ENCODE peak calls at places on chromosomes 5 and 9, in nine cellular contexts. J is cardiac muscle cell; O is left ventricle myocardium inferior; E is mucosa of descending colon; H is stomach; L is uterus; X is astrocyte; T is kidney; B is naive thymus-derived CD4-positive, alpha-beta T cell. Y is an unnamed sample. For H3K9me3, the result is how much of the 10 kb centered on the place peaks cover.

GRCh38 chr5:64767959-64768357 is 533 bp downstream of the SREK1IP1 start:
- DNase-seq in J (peak), O (no peak), E (peak), H (no peak), L (peak), X (no peak), T (no peak), B (no peak), Y (peak)

GRCh38 chr9:124254261-124254682 is 3.5 kb upstream of the NEK6 start:
- DNase-seq in J (no peak), O (no peak), E (no peak), H (no peak), L (no peak), X (no peak), T (no peak), B (no peak), Y (no peak)

GRCh38 chr9:18666348-18666747 is 192.4 kb downstream of the ADAMTSL1 start:
- DNase-seq in J (no peak), O (no peak), E (no peak), H (no peak), L (no peak), X (peak), T (no peak), B (no peak), Y (peak)

GRCh38 chr5:97528941-97529340 is 345.9 kb upstream of the RIOK2 start:
- DNase-seq in J (no peak), O (no peak), E (no peak), H (no peak), L (no peak), X (peak), T (no peak), B (no peak), Y (peak)

GRCh38 chr5:23332650-23333251 is 174.7 kb upstream of the PRDM9 start:
- DNase-seq in J (peak), O (no peak), E (no peak), H (no peak), L (no peak), X (no peak), T (no peak), B (no peak), Y (no peak)

GRCh38 chr5:91381774-91382492 is 1.2 kb downstream of the ARRDC3 start:
- DNase-seq in J (peak), O (peak), E (peak), H (peak), L (peak), X (peak), T (peak), B (peak), Y (peak)

GRCh38 chr9:93308158-93308602 is 124.2 kb downstream of the WNK2 start:
- DNase-seq in J (no peak), O (no peak), E (peak), H (no peak), L (peak), X (no peak), T (peak), B (no peak), Y (no peak)

GRCh38 chr9:101516655-101517054 is 17.0 kb upstream of the RNF20 start:
- DNase-seq in J (no peak), O (no peak), E (no peak), H (no peak), L (no peak), X (no peak), T (no peak), B (no peak), Y (no peak)

GRCh38 chr9:974064-974992 is 2.1 kb upstream of the DMRT3 start:
- DNase-seq in J (no peak), O (no peak), E (no peak), H (no peak), L (no peak), X (no peak), T (no peak), B (no peak), Y (no peak)

GRCh38 chr9:133355881-133356357 is 368 bp downstream of the SURF1 start:
- DNase-seq in J (no peak), O (no peak), E (no peak), H (no peak), L (no peak), X (no peak), T (peak), B (no peak), Y (no peak)

GRCh38 chr5:58459276-58459859 is 518 bp downstream of the PLK2 start:
- DNase-seq in J (peak), O (peak), E (peak), H (peak), L (peak), X (no peak), T (no peak), B (peak), Y (no peak)

GRCh38 chr5:1737790-1738405 is 61.7 kb downstream of the MRPL36 start:
- DNase-seq in J (peak), O (no peak), E (no peak), H (peak), L (no peak), X (no peak), T (no peak), B (no peak), Y (no peak)

GRCh38 chr5:5270958-5271605 is 131.0 kb downstream of the ADAMTS16 start:
- DNase-seq in J (peak), O (peak), E (peak), H (peak), L (peak), X (peak), T (peak), B (no peak), Y (peak)

GRCh38 chr5:161686149-161686548 is 628 bp downstream of the GABRA6 start:
- DNase-seq in J (no peak), O (no peak), E (no peak), H (no peak), L (no peak), X (no peak), T (no peak), B (no peak), Y (no peak)

GRCh38 chr5:131423056-131423455 is 159.2 kb downstream of the CDC42SE2 start:
- DNase-seq in J (peak), O (no peak), E (no peak), H (no peak), L (no peak), X (peak), T (no peak), B (no peak), Y (no peak)

GRCh38 chr9:135403733-135404450 is 75.7 kb upstream of the PPP1R26 start:
- DNase-seq in J (peak), O (no peak), E (no peak), H (no peak), L (no peak), X (no peak), T (peak), B (no peak), Y (no peak)

GRCh38 chr5:29930316-29930715 is 1263.2 kb upstream of the CDH6 start:
- DNase-seq in J (no peak), O (no peak), E (no peak), H (no peak), L (no peak), X (no peak), T (no peak), B (no peak), Y (no peak)

GRCh38 chr9:125121156-125121555 is 22.2 kb downstream of the SCAI start:
- DNase-seq in J (no peak), O (no peak), E (no peak), H (no peak), L (no peak), X (peak), T (no peak), B (no peak), Y (no peak)

GRCh38 chr5:37751227-37751626 is 88.6 kb downstream of the GDNF start:
- DNase-seq in J (no peak), O (no peak), E (no peak), H (no peak), L (no peak), X (peak), T (no peak), B (no peak), Y (no peak)

GRCh38 chr5:172496671-172497371 is 42.5 kb upstream of the SH3PXD2B start:
- DNase-seq in J (no peak), O (peak), E (no peak), H (no peak), L (peak), X (peak), T (peak), B (no peak), Y (peak)

GRCh38 chr9:93235278-93235960 is 51.5 kb downstream of the WNK2 start:
- DNase-seq in J (no peak), O (no peak), E (no peak), H (no peak), L (no peak), X (no peak), T (peak), B (no peak), Y (no peak)

GRCh38 chr9:110016340-110016739 is 191.6 kb downstream of the C9orf152 start:
- DNase-seq in J (no peak), O (no peak), E (no peak), H (no peak), L (no peak), X (peak), T (no peak), B (no peak), Y (peak)

GRCh38 chr5:143093452-143094086 is 309.9 kb downstream of the NR3C1 start:
- DNase-seq in J (no peak), O (no peak), E (no peak), H (no peak), L (no peak), X (no peak), T (no peak), B (no peak), Y (no peak)

GRCh38 chr5:2899311-2899710 is 147.8 kb upstream of the IRX2 start:
- DNase-seq in J (no peak), O (no peak), E (no peak), H (no peak), L (no peak), X (no peak), T (no peak), B (no peak), Y (no peak)

GRCh38 chr5:17415282-17415681 is 82.7 kb upstream of the TAF11L2 start:
- DNase-seq in J (no peak), O (no peak), E (no peak), H (no peak), L (no peak), X (no peak), T (no peak), B (no peak), Y (no peak)

GRCh38 chr5:159463590-159464321 is 133.5 kb upstream of the IL12B start:
- DNase-seq in J (no peak), O (no peak), E (no peak), H (no peak), L (no peak), X (peak), T (no peak), B (no peak), Y (no peak)

GRCh38 chr5:122163151-122164069 is 34.1 kb downstream of the ZNF474 start:
- DNase-seq in J (no peak), O (no peak), E (no peak), H (no peak), L (no peak), X (peak), T (no peak), B (no peak), Y (peak)

GRCh38 chr9:134619983-134620612 is 21.5 kb upstream of the COL5A1 start:
- DNase-seq in J (no peak), O (no peak), E (no peak), H (no peak), L (peak), X (no peak), T (peak), B (no peak), Y (no peak)

GRCh38 chr5:40334242-40334635 is 345.5 kb upstream of the PTGER4 start:
- DNase-seq in J (no peak), O (no peak), E (no peak), H (no peak), L (no peak), X (no peak), T (no peak), B (no peak), Y (no peak)

GRCh38 chr9:116750543-116750942 is 63.4 kb downstream of the TRIM32 start:
- DNase-seq in J (no peak), O (no peak), E (no peak), H (no peak), L (no peak), X (no peak), T (no peak), B (no peak), Y (no peak)

GRCh38 chr9:102867488-102867887 is 127.6 kb upstream of the CYLC2 start:
- DNase-seq in J (peak), O (no peak), E (no peak), H (no peak), L (no peak), X (peak), T (no peak), B (no peak), Y (peak)

GRCh38 chr9:21413089-21414023 is 4.4 kb downstream of the IFNA8 start:
- DNase-seq in J (no peak), O (no peak), E (peak), H (no peak), L (no peak), X (no peak), T (no peak), B (no peak), Y (peak)

GRCh38 chr5:146507428-146507827 is 8.6 kb downstream of the GPR151 start:
- DNase-seq in J (no peak), O (no peak), E (no peak), H (no peak), L (no peak), X (no peak), T (no peak), B (no peak), Y (no peak)

GRCh38 chr5:102523541-102524175 is 24.9 kb upstream of the SLCO6A1 start:
- DNase-seq in J (no peak), O (no peak), E (no peak), H (no peak), L (no peak), X (no peak), T (no peak), B (no peak), Y (no peak)

GRCh38 chr9:95138474-95138873 is 179.0 kb downstream of the FANCC start:
- DNase-seq in J (no peak), O (no peak), E (no peak), H (no peak), L (no peak), X (peak), T (no peak), B (no peak), Y (peak)

GRCh38 chr9:36140086-36141084 is 3.9 kb downstream of the GLIPR2 start:
- DNase-seq in J (no peak), O (no peak), E (no peak), H (no peak), L (no peak), X (no peak), T (no peak), B (no peak), Y (no peak)

GRCh38 chr9:36143242-36143641 is 6.7 kb downstream of the GLIPR2 start:
- DNase-seq in J (no peak), O (no peak), E (no peak), H (no peak), L (no peak), X (no peak), T (no peak), B (no peak), Y (no peak)

GRCh38 chr9:36142510-36143161 is 6.1 kb downstream of the GLIPR2 start:
- DNase-seq in J (no peak), O (no peak), E (peak), H (peak), L (no peak), X (no peak), T (no peak), B (no peak), Y (no peak)

GRCh38 chr9:36141761-36142160 is 5.2 kb downstream of the GLIPR2 start:
- DNase-seq in J (no peak), O (no peak), E (no peak), H (no peak), L (no peak), X (no peak), T (no peak), B (no peak), Y (no peak)

DNA sequence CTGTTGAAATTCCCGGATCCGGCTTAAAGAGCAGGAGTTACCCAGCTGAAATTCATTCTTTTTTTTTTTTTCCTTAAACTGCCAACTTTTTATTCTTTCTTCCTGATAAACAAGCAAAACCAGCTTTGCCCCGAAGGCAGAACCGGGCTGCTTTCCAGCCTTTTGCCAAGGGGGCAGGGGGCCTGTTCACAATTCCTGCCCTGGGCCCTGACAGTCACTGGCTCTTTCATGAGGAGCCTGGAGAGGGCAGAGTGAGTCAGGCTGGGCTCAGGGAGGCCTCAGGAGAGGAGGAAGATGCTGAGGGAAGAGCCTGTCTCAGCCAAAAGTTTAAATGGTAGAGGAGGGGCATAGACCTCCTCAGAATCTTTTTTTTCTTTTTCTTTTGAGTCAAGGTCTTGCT is 4.8 kb downstream of the GLIPR2 start:
- DNase-seq in J (peak), O (no peak), E (no peak), H (no peak), L (peak), X (no peak), T (peak), B (no peak), Y (peak)
- H3K4me3 ChIP-seq in J (no peak), O (no peak), E (no peak), H (no peak), L (no peak), X (no peak), T (no peak), B (no peak), Y (no peak)

DNA sequence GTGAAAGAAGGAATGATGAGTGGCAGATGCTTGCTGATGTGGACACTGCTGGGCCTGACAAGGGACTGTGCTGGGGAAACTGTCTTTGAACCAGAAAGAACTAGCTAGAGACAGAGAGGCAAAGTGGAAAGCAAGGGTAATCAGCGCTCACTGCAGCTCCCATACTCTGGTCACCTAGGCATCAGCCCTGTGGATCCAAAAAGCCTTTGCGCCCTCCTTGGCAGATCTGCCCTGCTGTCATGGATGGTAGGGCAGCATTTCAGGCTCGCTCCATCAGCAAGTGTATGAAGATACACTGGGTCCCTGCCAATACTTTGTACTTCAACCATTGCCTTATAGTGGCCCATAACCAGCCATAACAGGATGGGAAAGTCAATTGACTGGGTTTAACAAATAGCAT is 6.6 kb upstream of the ALDH1B1 start:
- DNase-seq in J (no peak), O (no peak), E (no peak), H (no peak), L (no peak), X (no peak), T (no peak), B (no peak), Y (no peak)
- H3K9me3 ChIP-seq in J (under half), O (under half), E (under half), H (under half), L (under half), X (under half), T (under half), B (under half), Y (under half)

GRCh38 chr5:115069087-115069968 is 100.4 kb downstream of the TRIM36 start:
- DNase-seq in J (peak), O (no peak), E (no peak), H (peak), L (no peak), X (peak), T (no peak), B (no peak), Y (peak)

GRCh38 chr5:115072266-115073056 is 97.2 kb downstream of the TRIM36 start:
- DNase-seq in J (no peak), O (no peak), E (no peak), H (no peak), L (no peak), X (no peak), T (no peak), B (no peak), Y (no peak)

GRCh38 chr5:115070737-115071136 is 99.0 kb downstream of the TRIM36 start:
- DNase-seq in J (no peak), O (no peak), E (no peak), H (no peak), L (no peak), X (no peak), T (no peak), B (no peak), Y (no peak)

GRCh38 chr5:115068239-115069086 is 101.2 kb downstream of the TRIM36 start:
- DNase-seq in J (no peak), O (no peak), E (no peak), H (no peak), L (no peak), X (peak), T (no peak), B (no peak), Y (peak)
- H3K4me3 ChIP-seq in J (no peak), O (no peak), E (no peak), H (no peak), L (no peak), X (no peak), T (peak), B (peak), Y (peak)

GRCh38 chr5:141373673-141374317 is at the start of gene PCDHGA6:
- DNase-seq in J (no peak), O (no peak), E (no peak), H (no peak), L (no peak), X (peak), T (no peak), B (no peak), Y (no peak)
- H3K9me3 ChIP-seq in J (under half), O (half or more), E (half or more), H (half or more), L (half or more), X (half or more), T (half or more), B (under half), Y (under half)

DNA sequence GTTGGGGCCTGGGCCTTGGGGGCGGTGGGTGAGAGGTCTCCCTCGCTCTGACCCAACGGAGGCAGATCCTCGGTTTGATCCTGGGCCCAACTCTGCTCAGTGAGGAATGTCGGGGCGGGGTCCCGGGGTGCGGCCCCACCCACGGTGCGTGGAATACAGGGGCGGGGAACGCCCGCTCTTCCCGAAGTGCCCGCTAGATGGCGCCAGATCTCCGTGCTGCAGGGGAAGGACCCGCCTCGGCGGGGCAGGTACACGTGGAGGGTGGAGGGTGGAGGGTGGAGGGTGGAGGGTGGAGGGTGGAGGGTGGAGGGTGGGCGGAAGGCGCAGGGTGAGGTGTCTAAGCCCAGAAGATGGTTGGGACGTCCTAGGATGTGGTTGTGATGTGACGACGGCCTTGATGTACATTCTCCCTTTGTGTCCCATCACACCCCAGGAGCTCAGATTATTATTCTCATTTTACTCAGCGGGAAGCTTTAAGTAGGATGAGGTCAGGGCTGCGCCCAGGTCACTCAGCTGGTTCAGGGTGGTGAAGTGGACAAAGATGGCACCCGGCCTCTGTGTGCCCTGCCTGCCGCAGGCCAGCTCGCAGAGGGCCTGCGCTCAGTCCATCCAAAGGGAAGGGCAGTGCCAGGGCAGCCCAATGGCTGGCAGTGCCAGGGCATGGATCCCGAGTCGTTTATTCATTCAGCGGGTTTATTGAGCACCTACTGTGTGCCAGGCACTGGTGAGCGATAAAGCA is 9.4 kb upstream of the RPS14 start:
- DNase-seq in J (peak), O (peak), E (peak), H (peak), L (peak), X (no peak), T (peak), B (peak), Y (peak)
- H3K4me3 ChIP-seq in J (no peak), O (peak), E (no peak), H (peak), L (no peak), X (no peak), T (no peak), B (no peak), Y (no peak)

DNA sequence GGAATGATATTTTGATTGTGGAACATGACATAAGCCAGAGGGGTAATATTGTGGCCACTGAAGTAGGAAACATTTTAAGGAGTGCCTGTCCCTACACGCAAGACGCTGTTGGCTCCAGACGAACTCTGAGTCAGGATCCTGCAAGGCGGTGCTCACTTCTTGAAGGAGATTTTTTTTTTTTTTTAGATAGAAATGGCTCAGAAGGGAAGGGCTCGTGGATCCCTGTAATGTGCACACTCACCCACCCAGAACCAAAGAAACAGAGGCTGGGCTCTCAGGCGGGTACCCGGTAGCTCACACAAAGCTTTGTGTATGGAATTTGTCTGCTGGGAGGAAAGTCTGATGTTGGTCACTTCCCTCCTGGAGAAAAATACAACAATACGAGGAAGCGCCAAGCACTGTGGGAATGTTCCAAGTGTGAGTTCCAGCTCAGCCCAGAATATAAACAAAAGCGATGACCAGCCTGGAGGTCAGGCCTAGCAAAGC is 25.7 kb downstream of the RAPGEF1 start:
- DNase-seq in J (no peak), O (peak), E (no peak), H (peak), L (peak), X (peak), T (no peak), B (no peak), Y (peak)
- H3K9me3 ChIP-seq in J (under half), O (under half), E (under half), H (under half), L (under half), X (under half), T (under half), B (under half), Y (under half)

Y was measured in MG63.